ENCODE peak calls at places on chromosomes 4 and X, in six cellular contexts. F, K, R, N, U and M are unnamed samples. For H3F3A, the result is how much of the 10 kb centered on the place peaks cover.

GRCh38 chrX:81174286-81174685 is 27.4 kb downstream of the HMGN5 start:
- DNase-seq in U (peak), F (no peak), R (peak), N (peak), K (peak), M (no peak)

GRCh38 chr4:148006025-148006424 is 274.1 kb downstream of the ARHGAP10 start:
- DNase-seq in U (no peak), F (no peak), N (no peak), K (no peak), R (no peak), M (no peak)

GRCh38 chr4:156553659-156554058 is 417.9 kb downstream of the PDGFC start:
- DNase-seq in N (no peak), R (no peak), K (no peak), U (no peak), F (no peak), M (no peak)

GRCh38 chrX:1468250-1468772 is 15.6 kb upstream of the ASMTL start:
- DNase-seq in U (peak), K (peak), F (no peak), R (no peak), N (peak), M (no peak)

GRCh38 chrX:132591719-132592275 is 103.0 kb upstream of the MBNL3 start:
- DNase-seq in K (no peak), F (no peak), N (no peak), U (no peak), R (no peak), M (no peak)

GRCh38 chr4:55218041-55218440 is 92.6 kb upstream of the KDR start:
- DNase-seq in N (no peak), R (no peak), U (no peak), K (no peak), F (no peak), M (no peak)

GRCh38 chrX:25976683-25977310 is 161.3 kb upstream of the MAGEB18 start:
- DNase-seq in F (no peak), U (no peak), K (no peak), N (no peak), R (peak), M (peak)

GRCh38 chr4:25401066-25401465 is 24.0 kb downstream of the ANAPC4 start:
- DNase-seq in U (no peak), F (no peak), K (peak), N (peak), R (no peak), M (no peak)

GRCh38 chr4:56099378-56099786 is 150.6 kb downstream of the CEP135 start:
- DNase-seq in N (peak), U (peak), R (no peak), F (no peak), K (no peak), M (no peak)

GRCh38 chrX:130393451-130394074 is 8.1 kb upstream of the GPR119 start:
- DNase-seq in K (peak), U (peak), F (peak), N (peak), R (peak), M (peak)

GRCh38 chrX:74018253-74018652 is 285.7 kb upstream of the ZCCHC13 start:
- DNase-seq in K (no peak), F (no peak), N (no peak), R (no peak), U (no peak), M (no peak)

GRCh38 chrX:121114691-121115090 is 67.3 kb downstream of the GLUD2 start:
- DNase-seq in N (no peak), K (no peak), R (no peak), U (no peak), F (no peak), M (no peak)

GRCh38 chrX:17564689-17565409 is 172.4 kb upstream of the SCML1 start:
- DNase-seq in K (peak), U (no peak), N (no peak), R (no peak), F (no peak), M (no peak)

GRCh38 chrX:138745215-138745614 is 33.7 kb upstream of the FGF13 start:
- DNase-seq in F (peak), U (peak), N (peak), R (peak), K (peak), M (peak)

GRCh38 chrX:734411-734810 is 103.8 kb downstream of the SHOX start:
- DNase-seq in K (no peak), U (no peak), R (no peak), F (no peak), N (no peak), M (no peak)

GRCh38 chrX:9414416-9414815 is 50.4 kb upstream of the TBL1X start:
- DNase-seq in F (no peak), R (no peak), U (no peak), N (no peak), K (no peak), M (no peak)

GRCh38 chr4:109908741-109909140 is 3.9 kb upstream of the EGF start:
- DNase-seq in N (no peak), U (no peak), K (no peak), F (no peak), R (no peak), M (no peak)

GRCh38 chr4:16914208-16914607 is 15.8 kb upstream of the LDB2 start:
- DNase-seq in N (no peak), F (peak), R (peak), K (peak), U (peak), M (peak)

GRCh38 chr4:186719925-186720694 is 3.5 kb downstream of the FAT1 start:
- DNase-seq in R (peak), K (peak), F (no peak), U (peak), N (peak), M (peak)

GRCh38 chrX:24355095-24355494 is 5.3 kb upstream of the SUPT20HL1 start:
- DNase-seq in R (no peak), U (no peak), F (no peak), N (no peak), K (peak), M (no peak)

GRCh38 chr4:149746281-149746680 is 69.4 kb downstream of the IQCM start:
- DNase-seq in U (no peak), R (no peak), F (no peak), N (no peak), K (no peak), M (no peak)

GRCh38 chrX:23637187-23637586 is 30.1 kb upstream of the PRDX4 start:
- DNase-seq in U (no peak), K (no peak), R (no peak), F (no peak), N (no peak), M (no peak)

GRCh38 chrX:15761564-15762191 is 23.6 kb downstream of the CA5B start:
- DNase-seq in R (peak), U (peak), N (peak), K (peak), F (peak), M (peak)

GRCh38 chr4:63505714-63506460 is 903.4 kb downstream of the TECRL start:
- DNase-seq in R (peak), U (no peak), F (no peak), N (no peak), K (no peak), M (peak)

GRCh38 chr4:3031357-3032064 is 42.8 kb downstream of the HTT-AS start:
- DNase-seq in N (peak), U (no peak), F (peak), K (no peak), R (no peak), M (no peak)

GRCh38 chr4:20019310-20020015 is 232.2 kb upstream of the SLIT2 start:
- DNase-seq in F (no peak), K (peak), N (peak), U (no peak), R (no peak), M (no peak)

GRCh38 chrX:104913348-104913747 is 307.1 kb downstream of the TEX13A start:
- DNase-seq in N (peak), R (peak), K (peak), U (peak), F (peak), M (peak)

GRCh38 chrX:13440166-13440565 is 120.3 kb upstream of the ATXN3L start:
- DNase-seq in F (no peak), N (no peak), R (no peak), U (no peak), K (no peak), M (no peak)

GRCh38 chr4:6471303-6472007 is 959 bp downstream of the PPP2R2C start:
- DNase-seq in U (no peak), K (no peak), F (peak), N (no peak), R (peak), M (peak)

GRCh38 chr4:76690091-76690905 is 207.6 kb downstream of the SOWAHB start:
- DNase-seq in R (peak), F (peak), K (peak), U (no peak), N (peak), M (no peak)

GRCh38 chr4:17957689-17958088 is 63.9 kb downstream of the LCORL start:
- DNase-seq in F (no peak), U (no peak), K (peak), N (no peak), R (no peak), M (no peak)

GRCh38 chrX:15292861-15293260 is 22.6 kb downstream of the ASB11 start:
- DNase-seq in K (no peak), R (no peak), N (peak), F (no peak), U (no peak), M (no peak)

GRCh38 chr4:124564121-124564520 is 148.4 kb downstream of the ANKRD50 start:
- DNase-seq in U (no peak), K (no peak), F (no peak), R (no peak), N (no peak), M (no peak)

GRCh38 chr4:34422472-34422871 is 1821.8 kb downstream of the ARAP2 start:
- DNase-seq in U (no peak), N (peak), K (peak), R (peak), F (no peak), M (peak)

GRCh38 chr4:113768952-113769351 is 7.4 kb upstream of the CAMK2D start:
- DNase-seq in R (no peak), U (no peak), K (no peak), N (peak), F (no peak), M (no peak)
- TF ChIP-seq EZH2phosphoT487 in R (no peak), U (no peak), K (no peak), N (no peak), F (no peak), M (no peak)

GRCh38 chr4:128242601-128243000 is 45.0 kb downstream of the PGRMC2 start:
- DNase-seq in F (no peak), U (no peak), N (no peak), R (no peak), K (no peak), M (no peak)
- H3K27ac ChIP-seq in F (no peak), U (no peak), N (no peak), R (no peak), K (no peak), M (no peak)

DNA sequence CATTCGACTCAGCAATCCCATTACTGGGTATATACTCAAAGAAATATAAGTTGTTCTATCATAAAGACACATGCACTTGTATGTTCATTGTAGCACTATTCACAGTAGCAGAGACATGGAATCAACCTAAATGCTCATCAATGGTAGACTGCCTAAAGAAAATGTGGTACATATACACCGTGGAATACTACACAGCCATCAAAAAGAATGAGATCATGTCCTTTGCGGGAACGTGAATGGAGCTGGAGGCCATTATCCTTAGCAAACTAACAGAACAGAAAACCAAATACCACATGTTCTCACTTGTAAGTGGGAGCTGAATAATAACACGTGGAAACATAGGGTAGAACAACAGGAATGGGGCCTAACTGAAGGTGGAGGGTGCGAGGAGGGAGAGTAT is 44.9 kb downstream of the TMEM131L start:
- DNase-seq in N (no peak), R (no peak), U (no peak), K (no peak), F (no peak), M (no peak)
- H3F3A ChIP-seq in N (under half), R (under half), U (under half), K (under half), F (under half), M (under half)

DNA sequence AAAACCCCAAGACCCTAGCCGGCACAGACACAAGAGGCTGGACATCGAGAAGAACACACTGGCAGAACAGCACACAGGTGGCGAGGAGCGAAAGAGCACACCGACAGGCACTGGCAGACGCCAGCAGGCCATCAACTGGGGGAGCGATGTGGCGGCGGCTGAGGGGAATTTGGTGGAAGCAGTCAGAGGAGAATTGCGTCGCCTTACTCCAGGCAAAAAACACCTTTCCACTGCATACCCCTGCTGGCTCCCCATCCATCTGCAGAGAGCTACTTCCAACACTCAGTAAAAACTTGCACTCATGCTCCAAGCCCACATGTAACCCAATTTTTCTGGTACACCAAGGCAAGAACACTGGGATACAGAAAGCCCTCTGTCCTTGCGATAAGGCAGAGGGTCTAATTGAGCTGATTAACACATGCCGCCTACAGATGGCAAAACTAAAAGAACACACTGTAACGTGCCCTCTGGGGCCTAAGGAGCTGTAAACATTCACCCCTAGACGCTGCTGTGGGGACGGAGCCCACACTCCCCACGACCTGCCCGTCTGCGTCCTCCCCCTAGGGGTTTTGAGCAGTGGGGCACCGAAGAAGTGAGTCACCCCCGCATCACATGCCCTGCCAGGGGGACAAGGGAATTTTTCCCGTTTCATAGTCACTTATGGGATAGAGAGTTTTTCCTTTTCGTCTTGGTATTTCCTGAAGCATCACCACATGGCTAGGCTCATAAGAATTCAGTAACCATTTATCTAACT is 262.3 kb downstream of the KCTD8 start:
- DNase-seq in K (no peak), U (no peak), R (peak), F (no peak), N (no peak), M (no peak)
- TF ChIP-seq EZH2phosphoT487 in K (no peak), U (no peak), R (no peak), F (no peak), N (no peak), M (no peak)

GRCh38 chrX:68703369-68703768 is 55.9 kb downstream of the STARD8 start:
- DNase-seq in U (no peak), R (peak), F (no peak), K (no peak), N (no peak), M (no peak)
- H3K27ac ChIP-seq in U (no peak), R (no peak), F (no peak), K (no peak), N (no peak), M (no peak)

GRCh38 chrX:71540801-71541545 is 8.1 kb downstream of the OGT start:
- DNase-seq in N (no peak), K (no peak), R (no peak), U (no peak), F (no peak), M (no peak)

GRCh38 chrX:71541546-71542022 is 8.7 kb downstream of the OGT start:
- DNase-seq in N (peak), K (peak), F (no peak), R (no peak), U (no peak), M (no peak)

GRCh38 chrX:71542411-71542810 is 9.5 kb downstream of the OGT start:
- DNase-seq in R (no peak), K (peak), F (no peak), U (no peak), N (peak), M (no peak)

GRCh38 chrX:71543316-71543715 is 10.4 kb downstream of the OGT start:
- DNase-seq in F (no peak), R (no peak), U (no peak), K (peak), N (peak), M (no peak)

GRCh38 chrX:71542825-71543224 is 9.9 kb downstream of the OGT start:
- DNase-seq in N (peak), F (no peak), K (peak), R (no peak), U (no peak), M (no peak)
- H3F3A ChIP-seq in N (under half), F (under half), K (half or more), R (under half), U (under half), M (under half)

DNA sequence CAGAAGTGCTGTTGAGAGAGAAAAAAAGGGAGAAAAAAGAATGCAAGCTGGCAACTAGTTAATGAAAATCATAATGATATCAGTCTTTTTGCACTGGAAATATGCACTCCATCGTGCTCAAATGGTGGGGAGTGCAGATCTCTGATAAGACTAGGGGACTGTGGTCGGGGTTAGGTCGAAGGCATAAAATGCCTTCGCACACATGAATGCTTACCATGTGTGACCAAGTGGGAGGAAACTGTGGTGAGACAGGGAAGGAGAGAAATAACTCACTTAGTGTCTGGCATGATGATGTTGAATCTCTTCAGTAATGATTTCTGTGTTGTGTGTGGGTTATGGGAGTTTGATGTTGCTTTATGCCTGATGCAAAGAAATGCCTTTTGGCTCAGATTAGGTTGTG is 358.9 kb downstream of the FBXO8 start:
- DNase-seq in F (peak), N (no peak), U (no peak), R (no peak), K (no peak), M (no peak)
- TF ChIP-seq EZH2phosphoT487 in F (no peak), N (no peak), U (no peak), R (no peak), K (no peak), M (no peak)

DNA sequence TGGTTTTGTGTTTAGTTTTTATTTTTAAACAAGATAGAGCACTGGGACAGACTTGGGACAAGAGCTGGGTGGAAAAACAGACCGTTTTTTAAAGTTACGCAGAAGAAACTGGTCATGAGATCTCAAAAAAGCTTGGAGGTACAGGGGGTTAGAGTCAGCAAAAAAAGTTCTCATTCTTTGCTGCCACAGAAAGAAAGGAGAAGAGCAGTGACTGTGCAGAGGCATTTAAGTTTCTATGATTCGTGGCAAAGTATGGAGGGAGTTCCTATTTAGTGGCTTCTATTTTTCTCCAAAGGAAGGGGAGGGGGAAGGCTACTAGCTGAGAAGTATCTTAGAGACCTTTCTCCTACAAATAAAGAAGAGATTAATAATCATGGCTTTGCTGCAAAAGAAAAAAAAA is 68.3 kb downstream of the MANBA start:
- DNase-seq in N (no peak), R (no peak), F (no peak), K (no peak), U (no peak), M (no peak)
- H3K27ac ChIP-seq in N (no peak), R (no peak), F (no peak), K (no peak), U (no peak), M (no peak)

GRCh38 chr4:153639556-153640475 is 44.3 kb upstream of the TLR2 start:
- DNase-seq in K (no peak), N (no peak), F (no peak), R (peak), U (no peak), M (no peak)

GRCh38 chr4:153638999-153639398 is 45.1 kb upstream of the TLR2 start:
- DNase-seq in N (no peak), U (no peak), K (no peak), R (no peak), F (no peak), M (no peak)

GRCh38 chr4:153641532-153641931 is 42.5 kb upstream of the TLR2 start:
- DNase-seq in F (no peak), N (peak), U (no peak), K (peak), R (no peak), M (no peak)

GRCh38 chr4:153638011-153638410 is 46.1 kb upstream of the TLR2 start:
- DNase-seq in N (no peak), R (no peak), F (no peak), U (no peak), K (no peak), M (no peak)

DNA sequence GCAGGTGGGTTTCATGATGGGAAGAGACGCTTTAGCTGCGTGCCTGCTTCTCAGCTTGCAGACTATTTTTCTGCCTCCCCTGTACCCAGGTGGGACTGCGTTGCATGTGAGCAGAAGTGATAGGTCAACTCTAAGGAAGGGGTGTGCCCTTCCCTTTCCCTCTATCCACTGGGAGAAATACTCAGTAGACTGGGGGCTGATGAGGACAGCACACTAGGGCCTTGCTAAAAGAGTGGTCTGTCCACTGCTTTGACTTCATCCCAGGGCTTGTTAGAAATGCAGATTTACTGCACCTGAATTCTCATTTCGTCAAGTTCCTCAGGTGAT is 43.6 kb upstream of the TLR2 start:
- DNase-seq in F (no peak), U (no peak), R (no peak), N (no peak), K (no peak), M (no peak)
- H3F3A ChIP-seq in F (under half), U (under half), R (under half), N (under half), K (under half), M (under half)